ENCODE peak calls at places on chromosomes 6 and 20, in nine cellular contexts. One of them, this sample, is unnamed. For H3K9me3, the result is how much of the 10 kb centered on the place peaks cover.

GRCh38 chr6:14321992-14322772 is 204.6 kb downstream of the CD83 start:
- DNase-seq in right atrium auricular region: no peak
- DNase-seq in heart right ventricle: no peak
- DNase-seq in HepG2: no peak
- DNase-seq in neural progenitor cell: peak
- DNase-seq in psoas muscle: no peak
- DNase-seq in right lobe of liver: peak
- DNase-seq in DND-41: no peak
- DNase-seq in pancreas: no peak
- DNase-seq in this sample: no peak

GRCh38 chr6:19988555-19988954 is 151.4 kb downstream of the ID4 start:
- DNase-seq in heart right ventricle: no peak
- DNase-seq in HepG2: peak
- DNase-seq in right lobe of liver: no peak
- DNase-seq in DND-41: peak
- DNase-seq in neural progenitor cell: peak
- DNase-seq in psoas muscle: no peak
- DNase-seq in pancreas: no peak
- DNase-seq in right atrium auricular region: no peak
- DNase-seq in this sample: no peak

GRCh38 chr20:8788275-8788674 is 280.6 kb upstream of the PLCB4 start:
- DNase-seq in pancreas: no peak
- DNase-seq in psoas muscle: no peak
- DNase-seq in heart right ventricle: no peak
- DNase-seq in right atrium auricular region: no peak
- DNase-seq in neural progenitor cell: no peak
- DNase-seq in right lobe of liver: no peak
- DNase-seq in DND-41: no peak
- DNase-seq in HepG2: no peak
- DNase-seq in this sample: no peak

GRCh38 chr20:62219992-62220665 is at the start of gene HRH3:
- DNase-seq in heart right ventricle: peak
- DNase-seq in pancreas: peak
- DNase-seq in HepG2: peak
- DNase-seq in right atrium auricular region: no peak
- DNase-seq in right lobe of liver: no peak
- DNase-seq in psoas muscle: peak
- DNase-seq in DND-41: peak
- DNase-seq in neural progenitor cell: peak
- DNase-seq in this sample: no peak

GRCh38 chr20:4767084-4767483 is 45.4 kb downstream of the PRND start:
- DNase-seq in heart right ventricle: no peak
- DNase-seq in right atrium auricular region: no peak
- DNase-seq in DND-41: no peak
- DNase-seq in right lobe of liver: no peak
- DNase-seq in HepG2: no peak
- DNase-seq in pancreas: no peak
- DNase-seq in neural progenitor cell: no peak
- DNase-seq in psoas muscle: no peak
- DNase-seq in this sample: no peak

GRCh38 chr6:32689531-32690505 is 23.4 kb upstream of the HLA-DQB1 start:
- DNase-seq in HepG2: no peak
- DNase-seq in DND-41: no peak
- DNase-seq in pancreas: no peak
- DNase-seq in psoas muscle: no peak
- DNase-seq in right atrium auricular region: no peak
- DNase-seq in right lobe of liver: no peak
- DNase-seq in neural progenitor cell: no peak
- DNase-seq in heart right ventricle: no peak
- DNase-seq in this sample: no peak

GRCh38 chr6:79821859-79822258 is 125.5 kb downstream of the ELOVL4 start:
- DNase-seq in DND-41: no peak
- DNase-seq in right atrium auricular region: no peak
- DNase-seq in right lobe of liver: no peak
- DNase-seq in psoas muscle: no peak
- DNase-seq in HepG2: no peak
- DNase-seq in neural progenitor cell: no peak
- DNase-seq in heart right ventricle: no peak
- DNase-seq in pancreas: no peak
- DNase-seq in this sample: no peak

GRCh38 chr20:40488401-40488800 is 200.6 kb downstream of the MAFB start:
- DNase-seq in right atrium auricular region: no peak
- DNase-seq in DND-41: no peak
- DNase-seq in pancreas: no peak
- DNase-seq in HepG2: no peak
- DNase-seq in psoas muscle: no peak
- DNase-seq in heart right ventricle: no peak
- DNase-seq in neural progenitor cell: no peak
- DNase-seq in right lobe of liver: no peak
- DNase-seq in this sample: no peak

GRCh38 chr6:38739532-38739931 is 24.4 kb downstream of the DNAH8 start:
- DNase-seq in neural progenitor cell: no peak
- DNase-seq in heart right ventricle: no peak
- DNase-seq in right atrium auricular region: no peak
- DNase-seq in psoas muscle: no peak
- DNase-seq in pancreas: no peak
- DNase-seq in DND-41: no peak
- DNase-seq in HepG2: no peak
- DNase-seq in right lobe of liver: no peak
- DNase-seq in this sample: no peak

GRCh38 chr6:104973404-104973803 is 16.5 kb downstream of the LIN28B start:
- DNase-seq in right atrium auricular region: no peak
- DNase-seq in neural progenitor cell: no peak
- DNase-seq in right lobe of liver: no peak
- DNase-seq in heart right ventricle: no peak
- DNase-seq in HepG2: no peak
- DNase-seq in pancreas: no peak
- DNase-seq in DND-41: no peak
- DNase-seq in psoas muscle: no peak
- DNase-seq in this sample: no peak

GRCh38 chr6:46651766-46652165 is 852 bp downstream of the CYP39A1 start:
- DNase-seq in psoas muscle: no peak
- DNase-seq in neural progenitor cell: no peak
- DNase-seq in right atrium auricular region: no peak
- DNase-seq in right lobe of liver: no peak
- DNase-seq in heart right ventricle: no peak
- DNase-seq in DND-41: no peak
- DNase-seq in HepG2: no peak
- DNase-seq in pancreas: no peak
- DNase-seq in this sample: no peak

GRCh38 chr6:139568956-139569538 is 194.6 kb upstream of the CITED2 start:
- DNase-seq in heart right ventricle: no peak
- DNase-seq in pancreas: no peak
- DNase-seq in psoas muscle: no peak
- DNase-seq in DND-41: no peak
- DNase-seq in HepG2: no peak
- DNase-seq in neural progenitor cell: no peak
- DNase-seq in right atrium auricular region: no peak
- DNase-seq in right lobe of liver: no peak
- DNase-seq in this sample: no peak

GRCh38 chr6:31172973-31173384 is 2.5 kb upstream of the POU5F1 start:
- DNase-seq in DND-41: no peak
- DNase-seq in right lobe of liver: no peak
- DNase-seq in HepG2: no peak
- DNase-seq in psoas muscle: no peak
- DNase-seq in right atrium auricular region: no peak
- DNase-seq in heart right ventricle: no peak
- DNase-seq in neural progenitor cell: peak
- DNase-seq in pancreas: no peak
- DNase-seq in this sample: no peak

GRCh38 chr6:134437376-134437775 is 119.5 kb upstream of the SGK1 start:
- DNase-seq in DND-41: no peak
- DNase-seq in right atrium auricular region: peak
- DNase-seq in neural progenitor cell: no peak
- DNase-seq in psoas muscle: no peak
- DNase-seq in HepG2: no peak
- DNase-seq in pancreas: no peak
- DNase-seq in right lobe of liver: no peak
- DNase-seq in heart right ventricle: no peak
- DNase-seq in this sample: no peak

GRCh38 chr6:36154286-36154685 is 24.0 kb downstream of the MAPK13 start:
- DNase-seq in right atrium auricular region: no peak
- DNase-seq in HepG2: no peak
- DNase-seq in pancreas: no peak
- DNase-seq in heart right ventricle: no peak
- DNase-seq in right lobe of liver: no peak
- DNase-seq in DND-41: no peak
- DNase-seq in psoas muscle: no peak
- DNase-seq in neural progenitor cell: no peak
- DNase-seq in this sample: no peak

GRCh38 chr6:36160147-36160760 is 29.9 kb downstream of the MAPK13 start:
- DNase-seq in psoas muscle: no peak
- DNase-seq in HepG2: no peak
- DNase-seq in DND-41: no peak
- DNase-seq in pancreas: no peak
- DNase-seq in right atrium auricular region: no peak
- DNase-seq in right lobe of liver: no peak
- DNase-seq in neural progenitor cell: no peak
- DNase-seq in heart right ventricle: no peak
- DNase-seq in this sample: no peak

GRCh38 chr6:36150283-36150682 is 20.0 kb downstream of the MAPK13 start:
- DNase-seq in heart right ventricle: no peak
- DNase-seq in psoas muscle: no peak
- DNase-seq in DND-41: no peak
- DNase-seq in neural progenitor cell: no peak
- DNase-seq in HepG2: no peak
- DNase-seq in pancreas: no peak
- DNase-seq in right lobe of liver: no peak
- DNase-seq in right atrium auricular region: no peak
- DNase-seq in this sample: no peak

DNA sequence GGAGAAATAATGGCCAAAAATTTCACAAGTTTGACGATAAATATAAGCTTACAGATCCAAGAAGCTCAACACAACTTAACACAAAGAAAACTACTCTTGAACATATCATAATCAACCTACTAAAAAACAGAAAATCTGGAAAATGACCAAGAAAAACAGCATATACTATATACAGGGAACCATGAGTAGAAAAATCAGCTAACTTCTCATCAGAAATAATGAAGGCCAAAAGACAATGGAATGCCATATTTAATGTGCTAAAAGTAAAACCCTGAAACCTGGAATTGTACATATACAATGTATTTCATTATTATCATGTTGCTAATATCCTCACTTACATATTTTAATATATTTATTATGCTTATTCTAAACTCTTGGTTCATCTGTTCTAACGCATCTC is 25.3 kb downstream of the MAPK13 start:
- DNase-seq in DND-41: no peak
- DNase-seq in psoas muscle: no peak
- DNase-seq in right atrium auricular region: no peak
- DNase-seq in neural progenitor cell: no peak
- DNase-seq in right lobe of liver: no peak
- DNase-seq in HepG2: no peak
- DNase-seq in heart right ventricle: no peak
- DNase-seq in pancreas: no peak
- DNase-seq in this sample: no peak
- H3K9me3 ChIP-seq in DND-41: under half
- H3K9me3 ChIP-seq in psoas muscle: under half
- H3K9me3 ChIP-seq in right atrium auricular region: under half
- H3K9me3 ChIP-seq in neural progenitor cell: under half
- H3K9me3 ChIP-seq in right lobe of liver: under half
- H3K9me3 ChIP-seq in HepG2: under half
- H3K9me3 ChIP-seq in heart right ventricle: under half
- H3K9me3 ChIP-seq in pancreas: under half
- H3K9me3 ChIP-seq in this sample: under half

DNA sequence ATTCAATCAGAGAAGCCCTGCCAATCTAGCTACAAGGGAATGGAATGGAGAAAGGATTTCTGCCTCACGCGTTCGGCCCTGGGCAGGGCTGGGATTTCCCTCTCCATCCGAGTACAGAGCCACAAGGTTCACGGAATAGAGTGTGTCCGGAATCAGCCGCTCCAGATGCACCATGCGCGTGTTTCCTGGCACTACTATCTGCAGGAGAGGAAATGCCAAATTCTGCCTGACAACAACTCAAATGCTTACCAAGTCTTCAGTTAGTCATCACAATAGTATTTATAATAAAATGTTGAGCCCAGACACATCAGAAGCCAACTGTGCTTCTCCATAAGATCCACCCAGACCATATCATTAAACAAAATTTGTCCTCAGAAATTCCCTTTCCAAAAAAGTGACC is 75.1 kb downstream of the COL12A1 start:
- DNase-seq in heart right ventricle: no peak
- DNase-seq in right atrium auricular region: no peak
- DNase-seq in DND-41: no peak
- DNase-seq in right lobe of liver: no peak
- DNase-seq in neural progenitor cell: no peak
- DNase-seq in psoas muscle: no peak
- DNase-seq in pancreas: no peak
- DNase-seq in HepG2: no peak
- DNase-seq in this sample: no peak
- H3K4me3 ChIP-seq in heart right ventricle: no peak
- H3K4me3 ChIP-seq in right atrium auricular region: no peak
- H3K4me3 ChIP-seq in DND-41: no peak
- H3K4me3 ChIP-seq in right lobe of liver: no peak
- H3K4me3 ChIP-seq in neural progenitor cell: no peak
- H3K4me3 ChIP-seq in psoas muscle: no peak
- H3K4me3 ChIP-seq in pancreas: no peak
- H3K4me3 ChIP-seq in HepG2: no peak
- H3K4me3 ChIP-seq in this sample: no peak

DNA sequence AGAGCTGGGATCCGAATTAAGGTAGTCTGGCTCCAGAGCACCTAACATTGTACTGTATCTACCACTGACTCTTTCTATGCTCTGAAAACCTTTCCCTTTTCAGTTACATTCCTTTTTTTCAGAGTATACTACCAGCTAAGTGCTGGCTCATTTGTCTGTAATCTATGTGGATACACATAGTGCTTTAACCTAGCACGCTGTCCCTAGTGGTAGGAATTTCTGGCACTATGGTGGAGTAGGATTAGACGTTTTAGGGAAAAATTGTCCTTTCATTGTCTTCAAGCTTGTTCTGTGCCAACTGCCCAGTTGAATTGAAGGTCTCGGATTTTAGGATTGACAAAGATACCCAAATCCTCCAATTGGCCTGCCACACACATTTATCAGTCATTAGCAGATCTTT is 259.1 kb upstream of the FERMT1 start:
- DNase-seq in right atrium auricular region: no peak
- DNase-seq in pancreas: no peak
- DNase-seq in HepG2: peak
- DNase-seq in neural progenitor cell: peak
- DNase-seq in right lobe of liver: no peak
- DNase-seq in psoas muscle: no peak
- DNase-seq in heart right ventricle: no peak
- DNase-seq in DND-41: no peak
- DNase-seq in this sample: no peak
- TF ChIP-seq CTCF in right atrium auricular region: no peak
- TF ChIP-seq CTCF in pancreas: no peak
- TF ChIP-seq CTCF in HepG2: peak
- TF ChIP-seq CTCF in neural progenitor cell: peak
- TF ChIP-seq CTCF in right lobe of liver: peak
- TF ChIP-seq CTCF in psoas muscle: no peak
- TF ChIP-seq CTCF in heart right ventricle: no peak
- TF ChIP-seq CTCF in DND-41: peak
- TF ChIP-seq CTCF in this sample: no peak

DNA sequence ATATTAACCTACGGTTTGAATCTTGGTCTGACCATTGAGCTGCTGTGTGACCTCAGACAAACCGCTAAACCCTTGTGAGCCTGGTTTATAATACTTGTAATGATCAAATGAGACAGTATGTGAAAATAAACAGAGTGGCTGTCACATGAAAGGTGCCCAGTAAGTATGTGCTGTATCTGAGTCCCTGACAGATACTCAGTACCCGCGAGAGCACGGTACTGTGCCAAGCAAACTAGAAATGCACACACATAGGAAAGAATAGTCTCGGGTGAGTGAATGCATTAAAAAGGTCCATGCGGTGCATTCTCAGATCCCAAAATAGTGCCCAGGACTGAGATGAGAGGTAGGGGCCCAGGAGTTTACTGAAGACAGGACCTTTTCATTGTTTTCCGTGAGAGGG is 93.3 kb downstream of the PPP1R14C start:
- DNase-seq in HepG2: no peak
- DNase-seq in right atrium auricular region: no peak
- DNase-seq in right lobe of liver: no peak
- DNase-seq in pancreas: no peak
- DNase-seq in heart right ventricle: no peak
- DNase-seq in psoas muscle: no peak
- DNase-seq in DND-41: no peak
- DNase-seq in neural progenitor cell: no peak
- DNase-seq in this sample: no peak
- H3K9me3 ChIP-seq in HepG2: under half
- H3K9me3 ChIP-seq in right atrium auricular region: under half
- H3K9me3 ChIP-seq in right lobe of liver: under half
- H3K9me3 ChIP-seq in pancreas: under half
- H3K9me3 ChIP-seq in heart right ventricle: under half
- H3K9me3 ChIP-seq in psoas muscle: under half
- H3K9me3 ChIP-seq in DND-41: under half
- H3K9me3 ChIP-seq in neural progenitor cell: under half
- H3K9me3 ChIP-seq in this sample: under half

This sample was measured in lung.